ENCODE peak calls at places on chromosomes 5 and 9, in nine cellular contexts. C is IMR-90; S is uterus; W is CD8-positive, alpha-beta T cell; X is ovary; J is H9; Y is neuronal stem cell; K is heart left ventricle; M is CD4-positive, CD25-positive, alpha-beta regulatory T cell. F is an unnamed sample.

GRCh38 chr9:93595861-93596365 is 19.5 kb downstream of the PHF2 start:
- DNase-seq in M (no peak), S (no peak), Y (no peak), W (no peak), C (no peak), K (no peak), J (no peak), X (no peak), F (no peak)

GRCh38 chr5:17339841-17340240 is 122.4 kb downstream of the BASP1 start:
- DNase-seq in X (no peak), K (no peak), M (no peak), S (no peak), Y (no peak), W (no peak), C (no peak), J (no peak), F (no peak)

GRCh38 chr5:53642006-53642405 is 81.6 kb downstream of the NDUFS4 start:
- DNase-seq in S (no peak), K (no peak), J (no peak), C (peak; percentile 17), M (no peak), X (no peak), W (no peak), Y (no peak), F (no peak)

GRCh38 chr5:137320056-137321045 is 178.8 kb downstream of the SPOCK1 start:
- DNase-seq in K (no peak), S (peak; percentile 19), C (peak; percentile 51), J (peak; percentile 67), Y (peak; percentile 70), W (no peak), X (no peak), M (peak; percentile 33), F (peak; percentile 37)

GRCh38 chr9:114945601-114946000 is 15.2 kb upstream of the TNFSF8 start:
- DNase-seq in C (no peak), S (no peak), M (no peak), Y (no peak), X (no peak), J (no peak), W (no peak), K (no peak), F (no peak)

GRCh38 chr5:92849798-92850197 is 731.2 kb downstream of the NR2F1-AS1 start:
- DNase-seq in C (no peak), W (no peak), X (no peak), M (no peak), J (no peak), S (no peak), K (no peak), Y (no peak), F (no peak)

GRCh38 chr9:32292611-32293010 is 91.8 kb upstream of the ACO1 start:
- DNase-seq in K (no peak), J (no peak), W (no peak), S (no peak), M (no peak), Y (no peak), X (no peak), C (no peak), F (no peak)

GRCh38 chr5:12704955-12705354 is 800.7 kb upstream of the CTNND2 start:
- DNase-seq in C (no peak), Y (no peak), X (no peak), J (no peak), S (no peak), W (no peak), M (no peak), K (no peak), F (no peak)

GRCh38 chr9:104740596-104740995 is 6.9 kb upstream of the NIPSNAP3A start:
- DNase-seq in J (no peak), Y (no peak), W (no peak), X (no peak), C (peak; percentile 64), K (no peak), S (no peak), M (no peak), F (no peak)

GRCh38 chr5:171813270-171813669 is 27.7 kb downstream of the SMIM23 start:
- DNase-seq in S (no peak), M (no peak), C (no peak), X (no peak), K (no peak), W (no peak), J (no peak), Y (no peak), F (no peak)

DNA sequence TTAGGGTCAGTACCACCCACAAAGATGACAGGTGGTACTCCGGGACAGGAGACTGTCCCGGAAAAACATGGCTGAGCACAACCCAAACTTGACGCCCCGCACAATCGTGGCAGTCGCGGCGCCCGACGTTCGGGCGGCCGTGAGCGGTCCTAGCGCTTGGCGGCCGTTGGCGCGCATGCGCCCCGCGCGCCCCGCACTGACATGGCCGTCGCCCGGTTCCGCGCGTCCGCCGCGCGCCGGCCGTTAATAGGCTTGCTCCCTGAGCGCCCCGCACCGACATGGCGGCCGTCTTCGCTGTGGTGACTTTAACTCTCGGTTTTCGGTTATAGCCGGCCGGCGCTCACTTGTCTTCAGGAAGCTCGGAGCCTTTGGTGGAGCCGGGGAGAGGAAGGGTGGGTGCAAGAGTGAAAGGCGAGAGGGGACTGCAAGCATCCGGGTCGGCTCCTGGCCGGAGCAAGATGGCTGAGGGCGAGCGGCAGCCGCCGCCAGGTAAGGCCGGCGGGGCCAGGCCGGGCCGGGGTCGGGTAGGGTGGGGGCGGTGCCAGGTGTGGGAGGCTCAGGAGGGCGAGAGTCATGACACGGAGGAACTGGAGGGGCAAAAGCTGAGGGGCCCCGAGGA is at the start of gene PTPA:
- DNase-seq in W (peak; percentile 79), S (peak; percentile 86), J (peak; percentile 86), Y (peak; percentile 89), X (peak; percentile 84), M (peak; percentile 93), C (peak; percentile 85), K (peak; percentile 90), F (peak; percentile 80)
- H3K4me1 ChIP-seq in W (peaks cover 21% of the 10 kb centered on the region), S (no peaks in the 10 kb centered on the region), J (no peaks in the 10 kb centered on the region), Y (peaks cover 5% of the 10 kb centered on the region), X (peaks cover 5% of the 10 kb centered on the region), M (peaks cover 24% of the 10 kb centered on the region), C (peaks cover 7% of the 10 kb centered on the region), K (peaks cover 44% of the 10 kb centered on the region), F (no peaks in the 10 kb centered on the region)

GRCh38 chr5:14160116-14160515 is 17.0 kb downstream of the TRIO start:
- DNase-seq in J (no peak), W (no peak), X (no peak), Y (no peak), K (no peak), C (no peak), M (no peak), S (no peak), F (no peak)
- H3K4me1 ChIP-seq in J (peaks cover 13% of the 10 kb centered on the region), W (no peaks in the 10 kb centered on the region), X (peaks cover 11% of the 10 kb centered on the region), Y (peaks cover 10% of the 10 kb centered on the region), K (peaks cover 52% of the 10 kb centered on the region), C (peaks cover 31% of the 10 kb centered on the region), M (no peaks in the 10 kb centered on the region), S (peaks cover 19% of the 10 kb centered on the region), F (peaks cover 12% of the 10 kb centered on the region)

GRCh38 chr5:39400711-39401385 is 23.9 kb downstream of the DAB2 start:
- DNase-seq in K (no peak), S (no peak), J (no peak), C (peak; percentile 67), M (no peak), X (no peak), W (no peak), Y (no peak), F (no peak)
- H3K4me1 ChIP-seq in K (peaks cover 48% of the 10 kb centered on the region), S (peaks cover 15% of the 10 kb centered on the region), J (no peaks in the 10 kb centered on the region), C (peaks cover 33% of the 10 kb centered on the region), M (no peaks in the 10 kb centered on the region), X (peaks cover 20% of the 10 kb centered on the region), W (no peaks in the 10 kb centered on the region), Y (no peaks in the 10 kb centered on the region), F (peaks cover 14% of the 10 kb centered on the region)

GRCh38 chr5:81247441-81247972 is 14.4 kb downstream of the CKMT2 start:
- DNase-seq in C (peak; percentile 66), Y (peak; percentile 47), J (no peak), W (no peak), X (no peak), K (no peak), S (no peak), M (no peak), F (no peak)
- H3K4me1 ChIP-seq in C (peaks cover 5% of the 10 kb centered on the region), Y (peaks cover 24% of the 10 kb centered on the region), J (no peaks in the 10 kb centered on the region), W (no peaks in the 10 kb centered on the region), X (peaks cover 20% of the 10 kb centered on the region), K (peaks cover 74% of the 10 kb centered on the region), S (no peaks in the 10 kb centered on the region), M (no peaks in the 10 kb centered on the region), F (peaks cover 1% of the 10 kb centered on the region)

GRCh38 chr5:35717718-35718117 is 100.1 kb downstream of the SPEF2 start:
- DNase-seq in W (no peak), Y (no peak), C (no peak), S (no peak), X (no peak), M (no peak), J (no peak), K (no peak), F (no peak)
- H3K4me1 ChIP-seq in W (no peaks in the 10 kb centered on the region), Y (no peaks in the 10 kb centered on the region), C (no peaks in the 10 kb centered on the region), S (no peaks in the 10 kb centered on the region), X (no peaks in the 10 kb centered on the region), M (no peaks in the 10 kb centered on the region), J (no peaks in the 10 kb centered on the region), K (no peaks in the 10 kb centered on the region), F (no peaks in the 10 kb centered on the region)